ENCODE peak calls at places on chromosome 13, in ten cellular contexts. One of them, this sample, is unnamed.
A peak's percentile ranks its signal among the peaks of the same experiment; 100 is the strongest.

GRCh38 chr13:100808330-100808729 is 133.7 kb upstream of the TMTC4 start:
- DNase-seq in stomach: no peak
- DNase-seq in OCI-LY7: no peak
- DNase-seq in fibroblast of mammary gland: no peak
- DNase-seq in Caco-2: peak; percentile 52
- DNase-seq in AG04450: no peak
- DNase-seq in brain microvascular endothelial cell: no peak
- DNase-seq in foreskin fibroblast: no peak
- DNase-seq in tibial nerve: no peak
- DNase-seq in psoas muscle: no peak
- DNase-seq in this sample: no peak

GRCh38 chr13:23966691-23967615 is 69.7 kb upstream of the C1QTNF9B start:
- DNase-seq in psoas muscle: no peak
- DNase-seq in Caco-2: no peak
- DNase-seq in tibial nerve: no peak
- DNase-seq in OCI-LY7: no peak
- DNase-seq in stomach: no peak
- DNase-seq in brain microvascular endothelial cell: no peak
- DNase-seq in foreskin fibroblast: no peak
- DNase-seq in AG04450: no peak
- DNase-seq in fibroblast of mammary gland: no peak
- DNase-seq in this sample: no peak

GRCh38 chr13:35961461-35962220 is 169.5 kb downstream of the DCLK1 start:
- DNase-seq in OCI-LY7: no peak
- DNase-seq in foreskin fibroblast: no peak
- DNase-seq in Caco-2: no peak
- DNase-seq in AG04450: no peak
- DNase-seq in stomach: no peak
- DNase-seq in tibial nerve: no peak
- DNase-seq in fibroblast of mammary gland: peak; percentile 23
- DNase-seq in psoas muscle: no peak
- DNase-seq in brain microvascular endothelial cell: no peak
- DNase-seq in this sample: no peak

GRCh38 chr13:39273953-39274352 is 235.7 kb downstream of the NHLRC3 start:
- DNase-seq in OCI-LY7: peak; percentile 47
- DNase-seq in foreskin fibroblast: no peak
- DNase-seq in psoas muscle: no peak
- DNase-seq in AG04450: no peak
- DNase-seq in tibial nerve: no peak
- DNase-seq in Caco-2: no peak
- DNase-seq in brain microvascular endothelial cell: no peak
- DNase-seq in fibroblast of mammary gland: no peak
- DNase-seq in stomach: peak; percentile 33
- DNase-seq in this sample: peak; percentile 13

GRCh38 chr13:82147526-82147925 is 1734.7 kb downstream of the SLITRK1 start:
- DNase-seq in Caco-2: no peak
- DNase-seq in brain microvascular endothelial cell: no peak
- DNase-seq in stomach: no peak
- DNase-seq in foreskin fibroblast: no peak
- DNase-seq in psoas muscle: no peak
- DNase-seq in fibroblast of mammary gland: peak; percentile 3
- DNase-seq in OCI-LY7: no peak
- DNase-seq in tibial nerve: no peak
- DNase-seq in AG04450: no peak
- DNase-seq in this sample: no peak

GRCh38 chr13:112153364-112153763 is 86.4 kb downstream of the SOX1 start:
- DNase-seq in psoas muscle: no peak
- DNase-seq in OCI-LY7: no peak
- DNase-seq in fibroblast of mammary gland: no peak
- DNase-seq in foreskin fibroblast: no peak
- DNase-seq in Caco-2: no peak
- DNase-seq in stomach: no peak
- DNase-seq in tibial nerve: no peak
- DNase-seq in AG04450: no peak
- DNase-seq in brain microvascular endothelial cell: no peak
- DNase-seq in this sample: no peak

GRCh38 chr13:65260938-65261880 is 1968.9 kb downstream of the PCDH9 start:
- DNase-seq in psoas muscle: no peak
- DNase-seq in foreskin fibroblast: no peak
- DNase-seq in Caco-2: no peak
- DNase-seq in AG04450: no peak
- DNase-seq in stomach: no peak
- DNase-seq in brain microvascular endothelial cell: no peak
- DNase-seq in fibroblast of mammary gland: no peak
- DNase-seq in OCI-LY7: no peak
- DNase-seq in tibial nerve: no peak
- DNase-seq in this sample: peak; percentile 8

GRCh38 chr13:47005761-47006414 is 109.0 kb upstream of the HTR2A start:
- DNase-seq in stomach: no peak
- DNase-seq in OCI-LY7: no peak
- DNase-seq in fibroblast of mammary gland: peak; percentile 59
- DNase-seq in foreskin fibroblast: no peak
- DNase-seq in AG04450: no peak
- DNase-seq in psoas muscle: no peak
- DNase-seq in Caco-2: no peak
- DNase-seq in brain microvascular endothelial cell: no peak
- DNase-seq in tibial nerve: no peak
- DNase-seq in this sample: peak; percentile 14

GRCh38 chr13:51923983-51924539 is 62.3 kb downstream of the CCDC70 start:
- DNase-seq in AG04450: no peak
- DNase-seq in Caco-2: no peak
- DNase-seq in tibial nerve: no peak
- DNase-seq in foreskin fibroblast: no peak
- DNase-seq in psoas muscle: no peak
- DNase-seq in brain microvascular endothelial cell: no peak
- DNase-seq in OCI-LY7: no peak
- DNase-seq in stomach: peak; percentile 25
- DNase-seq in fibroblast of mammary gland: no peak
- DNase-seq in this sample: no peak

GRCh38 chr13:113814435-113814821 is 49.4 kb downstream of the GAS6 start:
- DNase-seq in OCI-LY7: no peak
- DNase-seq in Caco-2: no peak
- DNase-seq in foreskin fibroblast: no peak
- DNase-seq in AG04450: no peak
- DNase-seq in stomach: no peak
- DNase-seq in brain microvascular endothelial cell: peak; percentile 46
- DNase-seq in tibial nerve: no peak
- DNase-seq in fibroblast of mammary gland: no peak
- DNase-seq in psoas muscle: no peak
- DNase-seq in this sample: peak; percentile 48

GRCh38 chr13:20106751-20107150 is 54.1 kb downstream of the GJA3 start:
- DNase-seq in tibial nerve: no peak
- DNase-seq in Caco-2: no peak
- DNase-seq in OCI-LY7: no peak
- DNase-seq in stomach: no peak
- DNase-seq in foreskin fibroblast: no peak
- DNase-seq in brain microvascular endothelial cell: no peak
- DNase-seq in psoas muscle: no peak
- DNase-seq in AG04450: no peak
- DNase-seq in fibroblast of mammary gland: no peak
- DNase-seq in this sample: no peak

GRCh38 chr13:53201454-53202225 is 173.0 kb downstream of the OLFM4 start:
- DNase-seq in fibroblast of mammary gland: no peak
- DNase-seq in Caco-2: no peak
- DNase-seq in OCI-LY7: no peak
- DNase-seq in stomach: no peak
- DNase-seq in psoas muscle: peak; percentile 9
- DNase-seq in brain microvascular endothelial cell: no peak
- DNase-seq in tibial nerve: no peak
- DNase-seq in foreskin fibroblast: no peak
- DNase-seq in AG04450: no peak
- DNase-seq in this sample: no peak
- TF ChIP-seq CTCF in fibroblast of mammary gland: no peak
- TF ChIP-seq CTCF in Caco-2: no peak
- TF ChIP-seq CTCF in OCI-LY7: no peak
- TF ChIP-seq CTCF in stomach: peak; percentile 8
- TF ChIP-seq CTCF in psoas muscle: no peak
- TF ChIP-seq CTCF in brain microvascular endothelial cell: no peak
- TF ChIP-seq CTCF in tibial nerve: no peak
- TF ChIP-seq CTCF in foreskin fibroblast: no peak
- TF ChIP-seq CTCF in AG04450: no peak
- TF ChIP-seq CTCF in this sample: no peak

GRCh38 chr13:27954406-27954851 is 14.7 kb downstream of the CDX2 start:
- DNase-seq in foreskin fibroblast: no peak
- DNase-seq in fibroblast of mammary gland: no peak
- DNase-seq in psoas muscle: no peak
- DNase-seq in brain microvascular endothelial cell: no peak
- DNase-seq in OCI-LY7: no peak
- DNase-seq in tibial nerve: no peak
- DNase-seq in AG04450: no peak
- DNase-seq in stomach: peak; percentile 49
- DNase-seq in Caco-2: peak; percentile 70
- DNase-seq in this sample: no peak
- H3K4me3 ChIP-seq in foreskin fibroblast: peak overlapping the region; percentile 46
- H3K4me3 ChIP-seq in fibroblast of mammary gland: peak overlapping the region; percentile 20
- H3K4me3 ChIP-seq in psoas muscle: peak overlapping the region; percentile 64
- H3K4me3 ChIP-seq in brain microvascular endothelial cell: peak overlapping the region; percentile 34
- H3K4me3 ChIP-seq in OCI-LY7: no peak overlapping the region
- H3K4me3 ChIP-seq in tibial nerve: peak overlapping the region; percentile 7
- H3K4me3 ChIP-seq in AG04450: peak overlapping the region; percentile 53
- H3K4me3 ChIP-seq in stomach: peak overlapping the region; percentile 56
- H3K4me3 ChIP-seq in Caco-2: peak overlapping the region; percentile 56
- H3K4me3 ChIP-seq in this sample: peak overlapping the region; percentile 19

GRCh38 chr13:27308941-27309340 is 38.3 kb downstream of the RASL11A start:
- DNase-seq in AG04450: no peak
- DNase-seq in stomach: no peak
- DNase-seq in OCI-LY7: no peak
- DNase-seq in psoas muscle: no peak
- DNase-seq in Caco-2: no peak
- DNase-seq in tibial nerve: no peak
- DNase-seq in brain microvascular endothelial cell: no peak
- DNase-seq in fibroblast of mammary gland: no peak
- DNase-seq in foreskin fibroblast: no peak
- DNase-seq in this sample: no peak

GRCh38 chr13:27309967-27310598 is 39.5 kb downstream of the RASL11A start:
- DNase-seq in brain microvascular endothelial cell: peak; percentile 12
- DNase-seq in stomach: no peak
- DNase-seq in Caco-2: no peak
- DNase-seq in tibial nerve: no peak
- DNase-seq in fibroblast of mammary gland: peak; percentile 42
- DNase-seq in foreskin fibroblast: peak; percentile 16
- DNase-seq in psoas muscle: no peak
- DNase-seq in OCI-LY7: no peak
- DNase-seq in AG04450: no peak
- DNase-seq in this sample: no peak

GRCh38 chr13:27309401-27309958 is 38.9 kb downstream of the RASL11A start:
- DNase-seq in brain microvascular endothelial cell: no peak
- DNase-seq in tibial nerve: no peak
- DNase-seq in psoas muscle: no peak
- DNase-seq in Caco-2: no peak
- DNase-seq in OCI-LY7: no peak
- DNase-seq in fibroblast of mammary gland: no peak
- DNase-seq in AG04450: no peak
- DNase-seq in foreskin fibroblast: no peak
- DNase-seq in stomach: no peak
- DNase-seq in this sample: no peak

GRCh38 chr13:27311518-27312208 is 41.0 kb downstream of the RASL11A start:
- DNase-seq in Caco-2: no peak
- DNase-seq in foreskin fibroblast: no peak
- DNase-seq in fibroblast of mammary gland: no peak
- DNase-seq in brain microvascular endothelial cell: no peak
- DNase-seq in psoas muscle: no peak
- DNase-seq in tibial nerve: no peak
- DNase-seq in AG04450: no peak
- DNase-seq in OCI-LY7: peak; percentile 57
- DNase-seq in stomach: no peak
- DNase-seq in this sample: no peak

GRCh38 chr13:27313742-27314141 is 43.1 kb downstream of the RASL11A start:
- DNase-seq in psoas muscle: no peak
- DNase-seq in stomach: no peak
- DNase-seq in Caco-2: no peak
- DNase-seq in tibial nerve: no peak
- DNase-seq in fibroblast of mammary gland: no peak
- DNase-seq in AG04450: no peak
- DNase-seq in OCI-LY7: no peak
- DNase-seq in brain microvascular endothelial cell: no peak
- DNase-seq in foreskin fibroblast: no peak
- DNase-seq in this sample: no peak
- TF ChIP-seq CTCF in psoas muscle: no peak
- TF ChIP-seq CTCF in stomach: no peak
- TF ChIP-seq CTCF in Caco-2: no peak
- TF ChIP-seq CTCF in tibial nerve: no peak
- TF ChIP-seq CTCF in fibroblast of mammary gland: no peak
- TF ChIP-seq CTCF in AG04450: no peak
- TF ChIP-seq CTCF in OCI-LY7: no peak
- TF ChIP-seq CTCF in brain microvascular endothelial cell: no peak
- TF ChIP-seq CTCF in foreskin fibroblast: no peak
- TF ChIP-seq CTCF in this sample: no peak

GRCh38 chr13:22200469-22200868 is 529.6 kb downstream of the FGF9 start:
- DNase-seq in brain microvascular endothelial cell: no peak
- DNase-seq in psoas muscle: no peak
- DNase-seq in fibroblast of mammary gland: no peak
- DNase-seq in OCI-LY7: no peak
- DNase-seq in AG04450: no peak
- DNase-seq in foreskin fibroblast: no peak
- DNase-seq in stomach: no peak
- DNase-seq in Caco-2: no peak
- DNase-seq in tibial nerve: no peak
- DNase-seq in this sample: no peak

GRCh38 chr13:22201395-22201794 is 530.5 kb downstream of the FGF9 start:
- DNase-seq in fibroblast of mammary gland: no peak
- DNase-seq in stomach: no peak
- DNase-seq in foreskin fibroblast: no peak
- DNase-seq in tibial nerve: no peak
- DNase-seq in psoas muscle: no peak
- DNase-seq in brain microvascular endothelial cell: no peak
- DNase-seq in AG04450: no peak
- DNase-seq in Caco-2: no peak
- DNase-seq in OCI-LY7: no peak
- DNase-seq in this sample: no peak

GRCh38 chr13:22198001-22198400 is 527.1 kb downstream of the FGF9 start:
- DNase-seq in tibial nerve: peak; percentile 16
- DNase-seq in OCI-LY7: no peak
- DNase-seq in brain microvascular endothelial cell: no peak
- DNase-seq in Caco-2: no peak
- DNase-seq in foreskin fibroblast: no peak
- DNase-seq in stomach: peak; percentile 34
- DNase-seq in fibroblast of mammary gland: no peak
- DNase-seq in psoas muscle: no peak
- DNase-seq in AG04450: no peak
- DNase-seq in this sample: no peak

GRCh38 chr13:22196777-22197176 is 525.9 kb downstream of the FGF9 start:
- DNase-seq in AG04450: no peak
- DNase-seq in psoas muscle: no peak
- DNase-seq in Caco-2: no peak
- DNase-seq in foreskin fibroblast: no peak
- DNase-seq in brain microvascular endothelial cell: no peak
- DNase-seq in stomach: no peak
- DNase-seq in tibial nerve: no peak
- DNase-seq in fibroblast of mammary gland: no peak
- DNase-seq in OCI-LY7: no peak
- DNase-seq in this sample: no peak

DNA sequence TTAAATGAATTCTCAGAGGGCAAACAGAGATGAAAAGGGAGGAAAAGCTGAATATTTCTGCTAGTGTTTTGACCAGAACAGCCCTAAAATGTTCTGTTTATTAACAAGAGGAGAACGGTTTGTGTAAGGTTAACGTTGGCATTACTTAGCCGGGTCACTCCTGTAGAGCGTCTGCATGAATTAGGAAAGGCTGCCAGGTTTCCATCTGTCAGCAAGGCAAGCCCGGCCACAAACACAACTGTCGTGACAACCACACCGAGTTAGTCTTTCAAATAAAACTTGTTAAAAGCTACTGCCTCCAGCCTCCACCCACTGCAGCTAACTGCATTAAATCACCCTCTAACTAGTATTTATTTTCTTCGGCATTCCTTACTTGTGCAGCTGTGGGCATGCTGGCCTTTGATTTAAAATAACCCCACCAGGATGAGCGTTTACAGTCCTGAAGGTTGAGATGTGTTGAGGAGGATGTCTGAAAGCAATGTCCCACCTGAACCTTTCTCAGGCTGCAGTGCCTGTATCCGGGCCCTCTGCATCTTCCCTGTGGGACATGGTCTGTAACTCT is 527.9 kb downstream of the FGF9 start:
- DNase-seq in AG04450: no peak
- DNase-seq in tibial nerve: no peak
- DNase-seq in OCI-LY7: no peak
- DNase-seq in foreskin fibroblast: no peak
- DNase-seq in psoas muscle: no peak
- DNase-seq in fibroblast of mammary gland: no peak
- DNase-seq in Caco-2: no peak
- DNase-seq in stomach: no peak
- DNase-seq in brain microvascular endothelial cell: no peak
- DNase-seq in this sample: no peak
- H3K4me3 ChIP-seq in AG04450: no peak overlapping the region
- H3K4me3 ChIP-seq in tibial nerve: no peak overlapping the region
- H3K4me3 ChIP-seq in OCI-LY7: no peak overlapping the region
- H3K4me3 ChIP-seq in foreskin fibroblast: no peak overlapping the region
- H3K4me3 ChIP-seq in psoas muscle: no peak overlapping the region
- H3K4me3 ChIP-seq in fibroblast of mammary gland: no peak overlapping the region
- H3K4me3 ChIP-seq in Caco-2: no peak overlapping the region
- H3K4me3 ChIP-seq in stomach: no peak overlapping the region
- H3K4me3 ChIP-seq in brain microvascular endothelial cell: no peak overlapping the region
- H3K4me3 ChIP-seq in this sample: no peak overlapping the region